ENCODE peak calls at places on chromosomes 5 and 9, in seven cellular contexts. W is CD8-positive, alpha-beta T cell; B is fibroblast of lung; M is uterus; J is MM.1S; U is stomach; V is tibial artery. R is an unnamed sample.

GRCh38 chr9:37645903-37646506 is 4.7 kb upstream of the FRMPD1 start:
- DNase-seq in W (no peak), B (no peak), M (no peak), J (no peak), U (no peak), V (no peak), R (no peak)

GRCh38 chr9:137130176-137130755 is 8.7 kb upstream of the GRIN1 start:
- DNase-seq in W (no peak), B (no peak), M (no peak), J (no peak), U (no peak), V (no peak), R (no peak)

GRCh38 chr5:134992148-134992547 is 24.4 kb downstream of the CATSPER3 start:
- DNase-seq in W (no peak), B (no peak), M (no peak), J (no peak), U (no peak), V (no peak), R (no peak)

GRCh38 chr5:34667705-34668104 is 11.6 kb downstream of the RAI14 start:
- DNase-seq in W (no peak), B (peak; percentile 63), M (no peak), J (no peak), U (no peak), V (no peak), R (no peak)

GRCh38 chr5:180160215-180160614 is 48.8 kb downstream of the RASGEF1C start:
- DNase-seq in W (no peak), B (no peak), M (no peak), J (no peak), U (no peak), V (no peak), R (no peak)

GRCh38 chr9:131651160-131651559 is 88.7 kb downstream of the RAPGEF1 start:
- DNase-seq in W (no peak), B (no peak), M (no peak), J (no peak), U (no peak), V (no peak), R (no peak)

GRCh38 chr9:109258619-109259321 is 62.1 kb downstream of the EPB41L4B start:
- DNase-seq in W (no peak), B (no peak), M (no peak), J (no peak), U (no peak), V (no peak), R (no peak)

GRCh38 chr9:94623253-94623652 is 16.1 kb downstream of the FBP1 start:
- DNase-seq in W (no peak), B (peak; percentile 11), M (no peak), J (peak; percentile 53), U (peak; percentile 70), V (no peak), R (no peak)

GRCh38 chr5:81626524-81626923 is 124.4 kb downstream of the SSBP2 start:
- DNase-seq in W (no peak), B (peak; percentile 91), M (no peak), J (no peak), U (no peak), V (no peak), R (no peak)

GRCh38 chr9:4238522-4238921 is 61.3 kb downstream of the GLIS3 start:
- DNase-seq in W (no peak), B (peak; percentile 87), M (no peak), J (no peak), U (no peak), V (no peak), R (no peak)

DNA sequence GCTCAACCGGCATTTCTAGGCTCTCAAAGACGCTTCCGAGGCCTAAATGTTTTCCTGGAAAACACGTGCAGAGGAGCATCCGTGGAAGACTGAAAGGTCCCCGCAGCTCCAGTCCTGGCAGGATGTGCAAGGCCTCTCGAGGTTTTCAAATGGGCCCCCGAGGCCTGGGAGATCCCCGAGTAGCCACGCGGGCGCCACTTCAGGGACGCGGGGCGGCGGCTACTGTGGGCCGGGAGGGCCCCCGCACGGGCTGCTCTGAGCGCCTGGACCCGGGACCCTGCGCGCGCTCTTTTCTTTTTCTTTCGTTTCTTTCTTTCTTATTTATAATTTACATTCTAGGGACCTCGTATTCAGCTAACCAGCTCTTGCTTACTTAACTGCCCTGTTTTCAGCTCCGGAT is 4.3 kb upstream of the IRX2 start:
- DNase-seq in W (no peak), B (no peak), M (no peak), J (no peak), U (no peak), V (peak; percentile 21), R (no peak)
- H3K4me3 ChIP-seq in W (no peak overlapping the region), B (peak overlapping the region; percentile 50), M (no peak overlapping the region), J (no peak overlapping the region), U (peak overlapping the region; percentile 45), V (peak overlapping the region; percentile 48), R (peak overlapping the region; percentile 52)

GRCh38 chr5:14417232-14417730 is 164.3 kb upstream of the OTULINL start:
- DNase-seq in W (no peak), B (peak; percentile 76), M (no peak), J (no peak), U (no peak), V (no peak), R (no peak)
- TF ChIP-seq CTCF in W (no peak), B (no peak), M (no peak), J (no peak), U (no peak), V (no peak), R (no peak)

GRCh38 chr5:965604-966344 is 42.8 kb upstream of the NKD2 start:
- DNase-seq in W (peak; percentile 45), B (no peak), M (no peak), J (peak; percentile 74), U (no peak), V (peak; percentile 51), R (no peak)
- H3K27me3 ChIP-seq in W (peaks cover 11% of the 10 kb centered on the region), B (peaks cover 17% of the 10 kb centered on the region), M (peaks cover 6% of the 10 kb centered on the region), J (peaks cover 39% of the 10 kb centered on the region), U (no peaks in the 10 kb centered on the region), V (peaks cover 50% of the 10 kb centered on the region), R (peaks cover 62% of the 10 kb centered on the region)

GRCh38 chr5:173671121-173671949 is 54.9 kb upstream of the BOD1 start:
- DNase-seq in W (peak; percentile 29), B (peak; percentile 45), M (peak; percentile 57), J (no peak), U (peak; percentile 80), V (peak; percentile 95), R (no peak)
- H3K4me3 ChIP-seq in W (no peak overlapping the region), B (peak overlapping the region; percentile 11), M (no peak overlapping the region), J (no peak overlapping the region), U (no peak overlapping the region), V (peak overlapping the region; percentile 31), R (no peak overlapping the region)

GRCh38 chr9:91676042-91676441 is 252.4 kb upstream of the NFIL3 start:
- DNase-seq in W (no peak), B (peak; percentile 44), M (no peak), J (peak; percentile 84), U (no peak), V (no peak), R (no peak)
- TF ChIP-seq CTCF in W (no peak), B (no peak), M (no peak), J (peak; percentile 82), U (no peak), V (no peak), R (no peak)

DNA sequence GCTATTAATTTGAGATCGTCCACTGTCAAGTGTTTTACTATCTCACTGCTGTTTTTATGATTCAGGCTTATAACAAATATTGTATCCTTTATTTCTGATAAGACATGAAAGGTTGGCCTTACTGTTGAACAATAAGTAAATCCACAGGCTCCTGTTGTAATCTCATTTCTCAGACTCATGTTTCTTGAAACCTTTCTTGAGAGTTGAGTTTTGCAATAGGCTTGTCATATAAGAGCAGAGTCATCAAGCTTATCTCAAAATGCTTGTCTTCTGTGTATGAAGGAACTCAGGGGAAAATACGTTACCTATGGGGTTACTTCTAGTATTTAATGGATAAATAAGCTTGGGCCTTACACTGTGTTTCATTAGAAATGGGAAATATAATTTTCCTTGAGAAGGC is 9.2 kb upstream of the TLX3 start:
- DNase-seq in W (no peak), B (no peak), M (no peak), J (no peak), U (no peak), V (no peak), R (no peak)
- H3K27me3 ChIP-seq in W (no peaks in the 10 kb centered on the region), B (peaks cover 3% of the 10 kb centered on the region), M (peaks cover under 1% of the 10 kb centered on the region), J (no peaks in the 10 kb centered on the region), U (peaks cover under 1% of the 10 kb centered on the region), V (peaks cover 10% of the 10 kb centered on the region), R (peaks cover 2% of the 10 kb centered on the region)

GRCh38 chr9:16869140-16869903 is 1.1 kb downstream of the BNC2 start:
- DNase-seq in W (no peak), B (peak; percentile 52), M (peak; percentile 58), J (no peak), U (no peak), V (no peak), R (no peak)

GRCh38 chr9:16869961-16870605 is 387 bp downstream of the BNC2 start:
- DNase-seq in W (no peak), B (peak; percentile 32), M (peak; percentile 32), J (no peak), U (no peak), V (peak; percentile 70), R (no peak)

GRCh38 chr9:16867571-16868311 is 2.7 kb downstream of the BNC2 start:
- DNase-seq in W (no peak), B (peak; percentile 82), M (peak; percentile 51), J (no peak), U (no peak), V (no peak), R (no peak)

GRCh38 chr9:16870606-16871357 is at the start of gene BNC2:
- DNase-seq in W (no peak), B (peak; percentile 68), M (peak; percentile 64), J (peak; percentile 40), U (no peak), V (peak; percentile 75), R (no peak)

DNA sequence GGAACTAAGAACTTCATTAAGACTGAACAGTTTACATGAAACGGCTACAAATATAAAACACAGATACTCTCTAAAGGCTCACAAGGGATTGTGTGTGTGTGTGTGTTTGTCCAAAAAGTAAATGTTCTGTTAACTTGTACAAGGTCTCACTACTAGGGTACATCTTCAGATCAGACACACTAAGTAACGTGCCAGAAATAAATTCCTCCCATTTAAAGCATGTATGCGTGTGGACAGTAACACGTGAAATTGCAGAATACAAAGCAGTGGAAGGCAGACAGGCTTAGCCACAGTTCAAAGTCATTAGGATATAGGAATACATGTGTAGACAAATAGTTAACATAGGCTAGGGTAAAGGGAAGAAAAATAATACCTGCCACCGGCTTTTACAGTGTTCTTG is 1.8 kb downstream of the BNC2 start:
- DNase-seq in W (no peak), B (peak; percentile 23), M (no peak), J (no peak), U (no peak), V (no peak), R (no peak)
- H3K4me3 ChIP-seq in W (no peak overlapping the region), B (peak overlapping the region; percentile 70), M (peak overlapping the region; percentile 97), J (no peak overlapping the region), U (peak overlapping the region; percentile 77), V (no peak overlapping the region), R (peak overlapping the region; percentile 79)